ENCODE peak calls at places on chromosome 13, in six cellular contexts. G, S, F, K, Z and V are unnamed samples.
A peak's percentile ranks its signal among the peaks of the same experiment; 100 is the strongest.

GRCh38 chr13:73001971-73002370 is 56.8 kb upstream of the KLF5 start:
- DNase-seq in G (no peak), S (no peak), F (no peak), K (no peak), Z (no peak), V (no peak)

GRCh38 chr13:51632643-51633357 is 48.5 kb downstream of the WDFY2 start:
- DNase-seq in G (no peak), S (no peak), F (no peak), K (no peak), Z (peak; percentile 77), V (no peak)

GRCh38 chr13:30982911-30983310 is 50.5 kb downstream of the TEX26 start:
- DNase-seq in G (no peak), S (no peak), F (no peak), K (no peak), Z (no peak), V (no peak)

GRCh38 chr13:50910483-50910805 is 853 bp downstream of the RNASEH2B start:
- DNase-seq in G (peak; percentile 64), S (peak; percentile 42), F (peak; percentile 55), K (no peak), Z (peak; percentile 29), V (peak; percentile 27)

GRCh38 chr13:53151692-53152421 is 123.2 kb downstream of the OLFM4 start:
- DNase-seq in G (peak; percentile 27), S (peak; percentile 34), F (peak; percentile 54), K (peak; percentile 32), Z (peak; percentile 43), V (peak; percentile 69)

GRCh38 chr13:70703755-70704154 is 595.5 kb upstream of the KLHL1 start:
- DNase-seq in G (no peak), S (no peak), F (no peak), K (no peak), Z (no peak), V (no peak)

GRCh38 chr13:27450921-27451461 is 627 bp upstream of the MTIF3 start:
- DNase-seq in G (peak; percentile 25), S (peak; percentile 47), F (peak; percentile 29), K (no peak), Z (peak; percentile 16), V (peak; percentile 31)

GRCh38 chr13:61954092-61954491 is 538.4 kb upstream of the PCDH20 start:
- DNase-seq in G (peak; percentile 20), S (peak; percentile 0), F (no peak), K (no peak), Z (peak; percentile 4), V (peak; percentile 84)

GRCh38 chr13:36480726-36481485 is 48.6 kb downstream of the CCNA1 start:
- DNase-seq in G (no peak), S (no peak), F (no peak), K (no peak), Z (no peak), V (no peak)

GRCh38 chr13:27293873-27294515 is 23.4 kb downstream of the RASL11A start:
- DNase-seq in G (no peak), S (no peak), F (no peak), K (no peak), Z (no peak), V (no peak)

GRCh38 chr13:36918246-36919060 is 1.6 kb downstream of the SMAD9 start:
- DNase-seq in G (no peak), S (peak; percentile 36), F (no peak), K (no peak), Z (no peak), V (no peak)

GRCh38 chr13:109700176-109700575 is 86.2 kb downstream of the IRS2 start:
- DNase-seq in G (peak; percentile 63), S (peak; percentile 24), F (peak; percentile 88), K (no peak), Z (no peak), V (no peak)

GRCh38 chr13:63455938-63456337 is 2040.3 kb upstream of the PCDH20 start:
- DNase-seq in G (no peak), S (no peak), F (no peak), K (no peak), Z (no peak), V (peak; percentile 51)

GRCh38 chr13:85093808-85094207 is 705.4 kb downstream of the SLITRK6 start:
- DNase-seq in G (no peak), S (no peak), F (no peak), K (no peak), Z (no peak), V (peak; percentile 14)

GRCh38 chr13:66689037-66689619 is 541.0 kb downstream of the PCDH9 start:
- DNase-seq in G (peak; percentile 14), S (no peak), F (no peak), K (no peak), Z (no peak), V (no peak)

DNA sequence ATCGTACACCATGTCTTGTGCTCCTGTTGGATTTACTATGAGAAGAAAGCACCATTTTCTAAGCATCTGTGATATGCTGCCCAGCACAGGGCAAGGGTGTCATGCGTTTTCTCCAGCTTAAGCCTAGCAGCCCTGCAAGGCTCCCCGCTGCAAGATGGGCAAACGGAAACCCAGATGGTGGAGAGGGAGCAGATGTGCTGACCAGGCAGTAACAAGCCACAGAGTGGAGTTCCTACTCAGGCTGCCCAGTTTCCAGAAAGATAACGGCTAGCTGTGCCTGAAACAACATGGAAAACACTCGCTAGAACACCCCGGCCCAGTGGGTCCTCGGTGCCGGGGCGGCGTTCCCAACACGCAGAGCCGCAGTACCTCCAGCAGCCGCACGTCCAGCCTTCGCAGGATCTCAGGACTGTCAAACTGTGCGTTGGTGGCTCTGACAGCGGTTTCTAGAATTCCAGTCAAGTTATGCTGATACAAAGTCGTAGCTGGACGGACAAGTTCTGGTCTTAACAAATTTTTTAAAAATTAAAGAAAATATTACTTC is 68.4 kb downstream of the TUBGCP3 start:
- DNase-seq in G (no peak), S (no peak), F (no peak), K (no peak), Z (no peak), V (no peak)
- TF ChIP-seq BHLHE40 in G (no peak), S (no peak), F (no peak), K (no peak), Z (no peak), V (no peak)

DNA sequence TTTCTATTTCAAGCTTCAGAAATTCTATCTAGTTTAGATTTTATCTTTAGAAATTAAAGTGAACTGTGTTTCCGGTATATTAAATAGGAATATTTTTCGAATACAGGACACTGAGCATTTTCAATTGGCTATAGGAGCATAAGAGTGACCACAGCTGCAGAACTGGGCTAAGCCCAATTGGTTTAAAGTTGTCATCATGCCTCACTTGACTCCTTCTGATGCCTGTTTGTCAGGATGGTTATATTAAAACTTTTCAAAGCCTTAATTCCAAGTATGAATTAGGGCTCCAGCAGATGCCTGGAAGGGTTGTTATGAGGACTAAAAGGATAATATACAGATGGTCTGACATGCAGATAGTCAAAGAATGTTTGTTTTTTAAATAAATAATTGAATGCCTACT is 100.0 kb downstream of the LMO7 start:
- DNase-seq in G (no peak), S (no peak), F (no peak), K (no peak), Z (no peak), V (no peak)
- TF ChIP-seq BHLHE40 in G (no peak), S (no peak), F (no peak), K (no peak), Z (no peak), V (no peak)

DNA sequence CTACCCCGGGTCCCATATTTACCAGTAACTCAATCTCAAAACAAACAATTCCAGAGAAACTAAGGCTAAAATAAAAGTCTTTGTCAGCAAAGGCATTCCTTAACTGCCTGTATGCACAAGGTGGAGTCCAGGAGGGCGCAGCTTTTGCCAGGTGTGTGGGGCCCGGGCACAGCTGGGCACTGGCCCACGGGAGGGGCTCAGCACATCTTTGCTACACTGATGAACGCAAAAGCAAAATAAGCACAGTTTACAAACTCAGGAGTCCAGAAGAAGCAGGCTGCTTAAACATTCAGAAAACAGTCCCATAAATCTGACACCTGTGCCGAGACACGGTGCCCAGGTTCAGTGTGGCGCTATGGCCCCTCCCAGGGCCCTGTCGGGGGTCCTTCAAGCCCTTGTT is 70.8 kb downstream of the SLC7A1 start:
- DNase-seq in G (no peak), S (no peak), F (no peak), K (no peak), Z (no peak), V (no peak)
- TF ChIP-seq BHLHE40 in G (no peak), S (no peak), F (no peak), K (no peak), Z (no peak), V (no peak)

GRCh38 chr13:111862836-111863815 is 203.8 kb upstream of the SOX1 start:
- DNase-seq in G (no peak), S (no peak), F (no peak), K (no peak), Z (no peak), V (no peak)
- TF ChIP-seq BHLHE40 in G (no peak), S (no peak), F (no peak), K (no peak), Z (no peak), V (no peak)

GRCh38 chr13:75764251-75764650 is 128.1 kb downstream of the LMO7 start:
- DNase-seq in G (no peak), S (no peak), F (no peak), K (no peak), Z (no peak), V (no peak)
- TF ChIP-seq BHLHE40 in G (no peak), S (no peak), F (no peak), K (no peak), Z (no peak), V (no peak)

DNA sequence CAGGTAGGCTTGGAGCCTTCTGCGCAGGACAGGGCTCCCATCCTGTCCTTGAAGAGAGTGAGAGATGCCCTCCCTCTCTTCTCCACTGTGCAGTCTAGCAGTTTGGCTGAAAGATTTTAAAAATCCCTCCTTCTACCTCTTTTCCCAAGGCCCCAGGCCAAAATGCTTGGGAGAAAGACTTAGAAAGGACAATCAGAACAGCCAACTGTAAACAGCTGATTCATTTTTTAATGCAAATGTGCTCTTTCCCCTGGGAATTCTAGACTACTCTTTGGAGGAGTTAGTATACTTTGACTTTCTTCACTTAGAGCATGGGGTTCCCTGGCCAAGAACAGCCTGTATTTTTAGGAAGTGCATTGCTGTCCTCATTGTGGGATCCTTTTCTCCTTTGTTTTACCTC is 398.9 kb downstream of the GPC6 start:
- DNase-seq in G (no peak), S (peak; percentile 10), F (no peak), K (no peak), Z (no peak), V (no peak)
- TF ChIP-seq BHLHE40 in G (no peak), S (no peak), F (no peak), K (no peak), Z (no peak), V (no peak)

DNA sequence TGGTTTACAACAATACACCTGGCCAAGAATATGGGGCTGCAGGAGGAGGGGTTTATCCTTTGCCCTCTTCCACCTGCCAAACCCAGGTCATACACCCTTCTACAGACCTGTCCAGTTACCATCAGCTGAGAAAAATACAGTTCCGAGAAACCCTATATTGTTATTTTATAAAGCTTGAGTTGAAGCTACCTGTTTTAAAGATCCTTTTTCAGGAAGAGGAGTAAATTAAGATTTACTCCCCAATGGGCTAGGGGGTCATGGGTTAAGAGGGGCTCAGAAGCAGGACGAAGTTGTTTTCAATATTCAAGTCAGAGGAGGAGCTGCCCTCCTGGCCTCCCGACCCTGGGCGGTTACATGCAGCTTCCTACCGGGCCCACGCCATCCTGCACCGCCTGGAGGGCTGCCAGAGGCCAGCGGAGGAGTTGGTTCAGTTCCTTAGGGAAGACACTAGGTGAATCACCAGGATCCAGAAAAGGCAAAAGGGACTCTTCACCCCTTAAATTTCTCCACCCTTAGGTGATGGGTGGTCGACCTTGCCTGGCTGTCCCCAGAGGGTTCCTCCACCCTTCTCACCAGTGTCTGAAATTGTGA is 1.3 kb downstream of the GJB2 start:
- DNase-seq in G (no peak), S (no peak), F (no peak), K (no peak), Z (no peak), V (no peak)
- TF ChIP-seq BHLHE40 in G (no peak), S (no peak), F (no peak), K (no peak), Z (no peak), V (no peak)

GRCh38 chr13:23898101-23898500 is 799 bp upstream of the C1QTNF9B start:
- DNase-seq in G (no peak), S (peak; percentile 98), F (no peak), K (no peak), Z (no peak), V (no peak)
- TF ChIP-seq BHLHE40 in G (no peak), S (peak; percentile 64), F (no peak), K (no peak), Z (no peak), V (no peak)